ENCODE peak calls at places on chromosomes 7 and 10, in eight cellular contexts. X is germinal center; L is retina; V is putamen; W is MCF 10A; S is hepatic stellate cell; G is activated CD4-positive, alpha-beta T cell treated with anti-CD3 and anti-CD28 coated beads, Interleukin-2, amount 50 U/mL, for 4 hours; M is T-cell. Z is an unnamed sample.

GRCh38 chr7:118259115-118259514 is 34.6 kb downstream of the ANKRD7 start:
- DNase-seq in S (no peak), L (no peak), W (no peak), M (no peak), X (no peak), G (no peak), V (no peak), Z (no peak)

GRCh38 chr7:47461161-47461560 is 120.8 kb downstream of the TNS3 start:
- DNase-seq in V (no peak), X (no peak), S (peak; percentile 47), L (no peak), G (no peak), W (no peak), M (no peak), Z (no peak)

GRCh38 chr10:43708256-43708655 is 59.6 kb upstream of the ZNF32 start:
- DNase-seq in G (no peak), X (no peak), W (no peak), V (no peak), S (no peak), L (no peak), M (no peak), Z (no peak)

GRCh38 chr10:50407077-50407801 is 155.9 kb upstream of the ASAH2 start:
- DNase-seq in G (no peak), L (no peak), S (no peak), W (peak; percentile 52), M (no peak), X (no peak), V (no peak), Z (peak; percentile 81)

GRCh38 chr10:24414597-24414996 is 205.7 kb downstream of the KIAA1217 start:
- DNase-seq in W (no peak), L (no peak), M (no peak), V (no peak), G (no peak), X (no peak), S (no peak), Z (no peak)

GRCh38 chr10:71575446-71575845 is 144.1 kb downstream of the C10orf105 start:
- DNase-seq in X (no peak), M (no peak), S (no peak), W (no peak), V (no peak), L (no peak), G (no peak), Z (no peak)

GRCh38 chr10:28714401-28715053 is 37.2 kb downstream of the BAMBI start:
- DNase-seq in V (no peak), S (no peak), X (no peak), L (no peak), W (no peak), G (no peak), M (no peak), Z (no peak)

GRCh38 chr7:23955145-23955544 is 245.1 kb downstream of the STK31 start:
- DNase-seq in V (no peak), G (no peak), X (no peak), S (no peak), M (no peak), W (no peak), L (no peak), Z (no peak)

GRCh38 chr10:75772153-75772887 is 340.9 kb downstream of the LRMDA start:
- DNase-seq in W (no peak), L (no peak), M (no peak), V (no peak), G (no peak), S (peak; percentile 9), X (no peak), Z (no peak)

GRCh38 chr7:84113906-84114875 is 80.4 kb downstream of the SEMA3A start:
- DNase-seq in X (no peak), V (no peak), M (no peak), G (no peak), W (no peak), S (no peak), L (no peak), Z (no peak)

Z was measured in islet precursor cell.